ENCODE peak calls at places on chromosomes 12 and 14, in four cellular contexts. U, R, K and D are unnamed samples.
A peak's percentile ranks its signal among the peaks of the same experiment; 100 is the strongest.

GRCh38 chr12:130286041-130286440 is 51.6 kb upstream of the PIWIL1 start:
- DNase-seq in U (no peak), R (no peak), K (no peak), D (no peak)

GRCh38 chr12:47799357-47799955 is 20.2 kb downstream of the HDAC7 start:
- DNase-seq in U (no peak), R (no peak), K (no peak), D (no peak)

GRCh38 chr12:22858849-22859569 is 234.0 kb downstream of the ETNK1 start:
- DNase-seq in U (no peak), R (peak; percentile 31), K (no peak), D (peak; percentile 28)

GRCh38 chr14:34750670-34751069 is 36.3 kb upstream of the CFL2 start:
- DNase-seq in U (no peak), R (peak; percentile 70), K (no peak), D (peak; percentile 60)

GRCh38 chr14:36941783-36942521 is 230.5 kb downstream of the SLC25A21 start:
- DNase-seq in U (peak; percentile 21), R (peak; percentile 64), K (peak; percentile 68), D (peak; percentile 54)

GRCh38 chr12:121812320-121812871 is 8.6 kb downstream of the SETD1B start:
- DNase-seq in U (no peak), R (peak; percentile 85), K (peak; percentile 74), D (peak; percentile 84)

GRCh38 chr12:55171445-55171844 is 45.2 kb downstream of the OR9K2 start:
- DNase-seq in U (no peak), R (no peak), K (no peak), D (no peak)

GRCh38 chr14:73472182-73473114 is 14.1 kb upstream of the NUMB start:
- DNase-seq in U (peak; percentile 48), R (peak; percentile 73), K (no peak), D (peak; percentile 78)